ENCODE peak calls at places on chromosomes 7 and 10, in ten cellular contexts. One of them, this sample, is unnamed.

GRCh38 chr7:105664816-105665525 is 83.7 kb upstream of the EFCAB10 start:
- DNase-seq in stomach: no peak
- DNase-seq in endothelial cell: no peak
- DNase-seq in LHCN-M2: peak
- DNase-seq in A172: peak
- DNase-seq in body of pancreas: peak
- DNase-seq in putamen: no peak
- DNase-seq in stimulated activated naive CD8-positive, alpha-beta T cell treated with anti-CD3 and anti-CD28 coated beads, Interleukin-15, Interleukin-2, amounts not matched to agents 100 U/mL and 50 U/mL, for 24 hours: no peak
- DNase-seq in brain microvascular endothelial cell: peak
- DNase-seq in Right ventricle myocardium inferior: peak
- DNase-seq in this sample: no peak

GRCh38 chr7:25297231-25297630 is 68.9 kb upstream of the NPVF start:
- DNase-seq in stomach: no peak
- DNase-seq in endothelial cell: no peak
- DNase-seq in LHCN-M2: no peak
- DNase-seq in A172: no peak
- DNase-seq in body of pancreas: no peak
- DNase-seq in putamen: no peak
- DNase-seq in stimulated activated naive CD8-positive, alpha-beta T cell treated with anti-CD3 and anti-CD28 coated beads, Interleukin-15, Interleukin-2, amounts not matched to agents 100 U/mL and 50 U/mL, for 24 hours: no peak
- DNase-seq in brain microvascular endothelial cell: no peak
- DNase-seq in Right ventricle myocardium inferior: no peak
- DNase-seq in this sample: no peak

GRCh38 chr7:137852108-137852507 is 5.3 kb upstream of the DGKI start:
- DNase-seq in stomach: no peak
- DNase-seq in endothelial cell: no peak
- DNase-seq in LHCN-M2: no peak
- DNase-seq in A172: no peak
- DNase-seq in body of pancreas: no peak
- DNase-seq in putamen: no peak
- DNase-seq in stimulated activated naive CD8-positive, alpha-beta T cell treated with anti-CD3 and anti-CD28 coated beads, Interleukin-15, Interleukin-2, amounts not matched to agents 100 U/mL and 50 U/mL, for 24 hours: no peak
- DNase-seq in brain microvascular endothelial cell: no peak
- DNase-seq in Right ventricle myocardium inferior: no peak
- DNase-seq in this sample: no peak

GRCh38 chr10:36494386-36494785 is 631.0 kb upstream of the ANKRD30A start:
- DNase-seq in stomach: no peak
- DNase-seq in endothelial cell: no peak
- DNase-seq in LHCN-M2: peak
- DNase-seq in A172: peak
- DNase-seq in body of pancreas: no peak
- DNase-seq in putamen: no peak
- DNase-seq in stimulated activated naive CD8-positive, alpha-beta T cell treated with anti-CD3 and anti-CD28 coated beads, Interleukin-15, Interleukin-2, amounts not matched to agents 100 U/mL and 50 U/mL, for 24 hours: no peak
- DNase-seq in brain microvascular endothelial cell: peak
- DNase-seq in Right ventricle myocardium inferior: no peak
- DNase-seq in this sample: no peak

GRCh38 chr10:21715531-21716195 is 181.6 kb downstream of the MLLT10 start:
- DNase-seq in stomach: no peak
- DNase-seq in endothelial cell: no peak
- DNase-seq in LHCN-M2: no peak
- DNase-seq in A172: peak
- DNase-seq in body of pancreas: no peak
- DNase-seq in putamen: no peak
- DNase-seq in stimulated activated naive CD8-positive, alpha-beta T cell treated with anti-CD3 and anti-CD28 coated beads, Interleukin-15, Interleukin-2, amounts not matched to agents 100 U/mL and 50 U/mL, for 24 hours: no peak
- DNase-seq in brain microvascular endothelial cell: no peak
- DNase-seq in Right ventricle myocardium inferior: no peak
- DNase-seq in this sample: no peak

GRCh38 chr10:7408003-7408493 is 2.8 kb downstream of the SFMBT2 start:
- DNase-seq in stomach: no peak
- DNase-seq in endothelial cell: peak
- DNase-seq in LHCN-M2: no peak
- DNase-seq in A172: no peak
- DNase-seq in body of pancreas: peak
- DNase-seq in putamen: no peak
- DNase-seq in stimulated activated naive CD8-positive, alpha-beta T cell treated with anti-CD3 and anti-CD28 coated beads, Interleukin-15, Interleukin-2, amounts not matched to agents 100 U/mL and 50 U/mL, for 24 hours: peak
- DNase-seq in brain microvascular endothelial cell: no peak
- DNase-seq in Right ventricle myocardium inferior: peak
- DNase-seq in this sample: peak

GRCh38 chr10:60417024-60417423 is 27.3 kb upstream of the ANK3 start:
- DNase-seq in stomach: no peak
- DNase-seq in endothelial cell: no peak
- DNase-seq in LHCN-M2: no peak
- DNase-seq in A172: no peak
- DNase-seq in body of pancreas: no peak
- DNase-seq in putamen: no peak
- DNase-seq in stimulated activated naive CD8-positive, alpha-beta T cell treated with anti-CD3 and anti-CD28 coated beads, Interleukin-15, Interleukin-2, amounts not matched to agents 100 U/mL and 50 U/mL, for 24 hours: no peak
- DNase-seq in brain microvascular endothelial cell: no peak
- DNase-seq in Right ventricle myocardium inferior: no peak
- DNase-seq in this sample: no peak

GRCh38 chr10:23157691-23158369 is 34.3 kb upstream of the PTF1A start:
- DNase-seq in stomach: no peak
- DNase-seq in endothelial cell: no peak
- DNase-seq in LHCN-M2: peak
- DNase-seq in A172: peak
- DNase-seq in body of pancreas: peak
- DNase-seq in putamen: peak
- DNase-seq in stimulated activated naive CD8-positive, alpha-beta T cell treated with anti-CD3 and anti-CD28 coated beads, Interleukin-15, Interleukin-2, amounts not matched to agents 100 U/mL and 50 U/mL, for 24 hours: no peak
- DNase-seq in brain microvascular endothelial cell: peak
- DNase-seq in Right ventricle myocardium inferior: no peak
- DNase-seq in this sample: no peak

GRCh38 chr10:70575874-70576802 is 26.4 kb downstream of the PRF1 start:
- DNase-seq in stomach: peak
- DNase-seq in endothelial cell: no peak
- DNase-seq in LHCN-M2: peak
- DNase-seq in A172: peak
- DNase-seq in body of pancreas: peak
- DNase-seq in putamen: peak
- DNase-seq in stimulated activated naive CD8-positive, alpha-beta T cell treated with anti-CD3 and anti-CD28 coated beads, Interleukin-15, Interleukin-2, amounts not matched to agents 100 U/mL and 50 U/mL, for 24 hours: peak
- DNase-seq in brain microvascular endothelial cell: peak
- DNase-seq in Right ventricle myocardium inferior: peak
- DNase-seq in this sample: peak

GRCh38 chr10:127417686-127418415 is 131.3 kb upstream of the NPS start:
- DNase-seq in stomach: no peak
- DNase-seq in endothelial cell: no peak
- DNase-seq in LHCN-M2: no peak
- DNase-seq in A172: no peak
- DNase-seq in body of pancreas: no peak
- DNase-seq in putamen: no peak
- DNase-seq in stimulated activated naive CD8-positive, alpha-beta T cell treated with anti-CD3 and anti-CD28 coated beads, Interleukin-15, Interleukin-2, amounts not matched to agents 100 U/mL and 50 U/mL, for 24 hours: no peak
- DNase-seq in brain microvascular endothelial cell: no peak
- DNase-seq in Right ventricle myocardium inferior: no peak
- DNase-seq in this sample: no peak

This sample was measured in lung.